ENCODE peak calls at places on chromosomes 5 and 9, in five cellular contexts. K, Z, C, V and F are unnamed samples.

GRCh38 chr9:4796988-4797956 is 4.5 kb downstream of the RCL1 start:
- DNase-seq in V (peak; percentile 31), C (no peak), Z (peak; percentile 62), K (peak; percentile 43), F (no peak)

GRCh38 chr9:124747065-124747464 is 24.0 kb downstream of the NR6A1 start:
- DNase-seq in C (no peak), K (no peak), Z (no peak), V (no peak), F (no peak)

GRCh38 chr9:93898502-93899426 is 56.4 kb downstream of the BARX1 start:
- DNase-seq in V (no peak), C (peak; percentile 58), K (no peak), Z (no peak), F (peak; percentile 34)

GRCh38 chr5:56052735-56053134 is 58.0 kb upstream of the IL6ST start:
- DNase-seq in C (no peak), Z (no peak), K (peak; percentile 40), V (no peak), F (no peak)

GRCh38 chr5:59893436-59894227 is at the start of gene PDE4D:
- DNase-seq in K (peak; percentile 38), C (peak; percentile 93), V (peak; percentile 44), Z (peak; percentile 63), F (peak; percentile 66)

GRCh38 chr5:159337291-159337974 is 7.1 kb upstream of the IL12B start:
- DNase-seq in V (no peak), C (no peak), Z (peak; percentile 53), K (peak; percentile 73), F (no peak)

GRCh38 chr5:75286211-75286773 is 49.6 kb upstream of the ANKRD31 start:
- DNase-seq in C (no peak), V (no peak), Z (no peak), K (no peak), F (no peak)

GRCh38 chr5:101678494-101679193 is 617.4 kb downstream of the SLCO4C1 start:
- DNase-seq in C (no peak), V (peak; percentile 22), K (peak; percentile 47), Z (peak; percentile 63), F (peak; percentile 41)

GRCh38 chr5:61969761-61970160 is 336.2 kb upstream of the KIF2A start:
- DNase-seq in V (no peak), Z (no peak), K (peak; percentile 8), C (no peak), F (no peak)

GRCh38 chr5:69129413-69129812 is 35.6 kb downstream of the SLC30A5 start:
- DNase-seq in V (no peak), Z (peak; percentile 88), K (peak; percentile 95), C (no peak), F (no peak)

GRCh38 chr9:36189978-36190377 is 743 bp upstream of the CLTA start:
- DNase-seq in V (no peak), Z (no peak), K (no peak), C (no peak), F (no peak)

DNA sequence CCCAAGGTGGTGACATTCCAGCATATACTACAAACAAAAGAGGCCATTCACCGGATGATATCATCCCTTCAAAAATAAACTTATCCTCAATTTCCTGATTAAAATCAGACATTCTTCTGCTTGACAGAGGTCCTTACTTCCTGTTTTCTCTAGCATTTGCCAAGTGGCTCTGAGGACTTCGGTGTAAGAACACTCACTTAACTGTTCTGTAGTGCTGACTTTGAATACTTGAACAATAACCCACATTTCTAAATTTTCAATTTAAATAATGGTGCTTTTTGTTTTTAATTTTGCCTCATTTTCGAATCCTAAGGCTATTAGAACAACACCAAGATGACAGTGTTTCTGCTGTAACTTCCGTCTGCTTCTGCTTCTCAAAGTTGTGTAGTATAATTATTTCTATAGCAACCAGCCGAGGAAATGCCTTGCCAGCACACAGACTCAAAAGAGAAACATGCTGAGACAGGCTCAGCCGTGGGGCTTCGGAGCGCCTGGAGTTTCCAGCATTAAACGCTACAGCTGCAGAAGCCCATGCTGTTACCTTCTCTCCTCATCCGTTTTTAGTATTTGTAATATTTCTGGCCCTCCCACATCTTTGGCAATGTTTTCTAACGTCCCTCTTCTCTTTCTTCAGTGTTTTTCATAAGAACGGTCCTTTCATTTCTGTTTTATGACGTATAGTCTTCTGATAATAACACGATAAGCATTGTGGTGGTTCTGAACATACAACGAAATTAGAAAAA is 19.5 kb upstream of the ANXA1 start:
- DNase-seq in Z (peak; percentile 91), V (peak; percentile 79), C (peak; percentile 84), K (peak; percentile 85), F (peak; percentile 80)
- H3K4me3 ChIP-seq in Z (peak overlapping the region; percentile 63), V (peak overlapping the region; percentile 58), C (peak overlapping the region; percentile 98), K (peak overlapping the region; percentile 86), F (peak overlapping the region; percentile 56)

GRCh38 chr5:154405078-154405792 is 40.6 kb upstream of the SAP30L start:
- DNase-seq in K (peak; percentile 68), V (peak; percentile 82), Z (peak; percentile 78), C (peak; percentile 94), F (peak; percentile 84)
- H3K4me3 ChIP-seq in K (peak overlapping the region; percentile 23), V (peak overlapping the region; percentile 44), Z (peak overlapping the region; percentile 43), C (no peak overlapping the region), F (peak overlapping the region; percentile 46)

GRCh38 chr5:32301891-32302290 is 10.8 kb downstream of the MTMR12 start:
- DNase-seq in C (no peak), Z (no peak), K (no peak), V (no peak), F (no peak)
- H3K4me3 ChIP-seq in C (no peak overlapping the region), Z (no peak overlapping the region), K (no peak overlapping the region), V (no peak overlapping the region), F (no peak overlapping the region)

GRCh38 chr9:128553695-128554094 is 1.3 kb downstream of the SPTAN1 start:
- DNase-seq in C (no peak), V (no peak), Z (peak; percentile 92), K (peak; percentile 86), F (no peak)
- H3K4me3 ChIP-seq in C (peak overlapping the region; percentile 82), V (peak overlapping the region; percentile 98), Z (peak overlapping the region; percentile 87), K (peak overlapping the region; percentile 99), F (peak overlapping the region; percentile 99)

DNA sequence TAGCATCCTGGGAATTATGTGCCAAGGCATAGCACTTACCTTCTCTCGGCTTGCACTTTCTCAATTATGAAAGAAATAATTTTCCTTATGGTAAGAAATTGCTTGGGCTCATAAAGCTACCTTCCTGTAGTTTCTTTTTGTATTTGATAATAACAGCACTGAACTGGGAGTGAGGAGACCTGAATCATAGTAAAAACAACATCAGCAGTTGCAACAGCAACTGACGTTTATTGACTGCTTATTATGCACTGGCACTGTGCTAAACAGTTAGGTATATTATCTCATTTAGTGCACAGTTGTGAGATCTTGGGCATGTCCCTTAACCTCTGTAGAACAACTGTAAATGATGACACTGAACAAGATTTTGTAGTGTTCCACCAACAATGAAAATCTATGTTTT is 135.2 kb downstream of the DOCK2 start:
- DNase-seq in K (peak; percentile 11), V (no peak), C (no peak), Z (no peak), F (no peak)
- H3K4me3 ChIP-seq in K (no peak overlapping the region), V (no peak overlapping the region), C (no peak overlapping the region), Z (no peak overlapping the region), F (no peak overlapping the region)